ENCODE peak calls at places on chromosomes 6 and 20, in ten cellular contexts. W, L, E, Z, D, J, C, U, R and P are unnamed samples.

GRCh38 chr20:20084296-20084752 is 32.0 kb downstream of the CFAP61 start:
- DNase-seq in W (no peak), L (no peak), E (no peak), Z (no peak), D (no peak), J (no peak), C (no peak), U (no peak), R (no peak), P (peak; percentile 62)

GRCh38 chr20:51287628-51288413 is 254.7 kb downstream of the NFATC2 start:
- DNase-seq in W (no peak), L (no peak), E (no peak), Z (no peak), D (no peak), J (no peak), C (no peak), U (no peak), R (no peak), P (peak; percentile 18)

GRCh38 chr6:139623382-139623781 is 248.9 kb upstream of the CITED2 start:
- DNase-seq in W (no peak), L (no peak), E (no peak), Z (no peak), D (no peak), J (no peak), C (no peak), U (no peak), R (no peak), P (no peak)

GRCh38 chr20:62357681-62358080 is 9.4 kb downstream of the LAMA5 start:
- DNase-seq in W (no peak), L (no peak), E (no peak), Z (no peak), D (no peak), J (no peak), C (no peak), U (no peak), R (no peak), P (peak; percentile 43)

GRCh38 chr6:127900935-127901334 is at the start of gene THEMIS:
- DNase-seq in W (no peak), L (no peak), E (no peak), Z (no peak), D (no peak), J (no peak), C (peak; percentile 48), U (no peak), R (no peak), P (no peak)

GRCh38 chr20:14055127-14055742 is 59.9 kb downstream of the MACROD2 start:
- DNase-seq in W (no peak), L (no peak), E (peak; percentile 47), Z (peak; percentile 61), D (peak; percentile 48), J (peak; percentile 56), C (peak; percentile 3), U (no peak), R (peak; percentile 15), P (peak; percentile 82)

GRCh38 chr6:74249658-74250057 is 553.7 kb downstream of the CD109 start:
- DNase-seq in W (no peak), L (no peak), E (no peak), Z (peak; percentile 66), D (peak; percentile 28), J (peak; percentile 43), C (no peak), U (no peak), R (no peak), P (no peak)

GRCh38 chr20:6142348-6142993 is 19.6 kb upstream of the FERMT1 start:
- DNase-seq in W (peak; percentile 18), L (no peak), E (peak; percentile 44), Z (peak; percentile 60), D (peak; percentile 36), J (peak; percentile 53), C (peak; percentile 44), U (no peak), R (peak; percentile 74), P (peak; percentile 62)

GRCh38 chr6:17466707-17467106 is 73.3 kb downstream of the CAP2 start:
- DNase-seq in W (no peak), L (no peak), E (no peak), Z (peak; percentile 31), D (no peak), J (no peak), C (no peak), U (no peak), R (no peak), P (no peak)

GRCh38 chr6:20873425-20874190 is 339.4 kb downstream of the CDKAL1 start:
- DNase-seq in W (no peak), L (no peak), E (no peak), Z (peak; percentile 57), D (no peak), J (no peak), C (no peak), U (no peak), R (peak; percentile 30), P (no peak)

GRCh38 chr6:89297695-89298351 is 17.3 kb downstream of the GABRR2 start:
- DNase-seq in W (peak; percentile 37), L (no peak), E (no peak), Z (peak; percentile 99), D (peak; percentile 95), J (peak; percentile 96), C (peak; percentile 62), U (no peak), R (peak; percentile 6), P (peak; percentile 99)

GRCh38 chr20:47765715-47766594 is 19.3 kb downstream of the SULF2 start:
- DNase-seq in W (no peak), L (no peak), E (no peak), Z (peak; percentile 20), D (no peak), J (no peak), C (no peak), U (no peak), R (peak; percentile 78), P (no peak)

GRCh38 chr6:48615041-48615440 is 504.0 kb upstream of the PTCHD4 start:
- DNase-seq in W (no peak), L (no peak), E (no peak), Z (peak; percentile 56), D (no peak), J (peak; percentile 34), C (no peak), U (no peak), R (no peak), P (no peak)